ENCODE peak calls at places on chromosomes 16 and 17, in eight cellular contexts. C is GM12878, L is stomach, V is H1, Y is transverse colon, S is HepG2, Z is sigmoid colon, D is esophagus muscularis mucosa. P is an unnamed sample.

GRCh38 chr17:3835410-3836229 is 10.4 kb downstream of the NCBP3 start:
- DNase-seq in Y (no peak), L (no peak), V (no peak), S (no peak), Z (no peak), D (no peak), C (no peak), P (no peak)

GRCh38 chr16:19294156-19294649 is 8.7 kb downstream of the CLEC19A start:
- DNase-seq in L (no peak), S (no peak), Y (peak; percentile 37), D (no peak), C (peak; percentile 84), V (no peak), Z (peak; percentile 72), P (no peak)

GRCh38 chr17:82322526-82323453 is 5.4 kb upstream of the CD7 start:
- DNase-seq in L (no peak), C (no peak), Y (no peak), S (no peak), D (no peak), V (no peak), Z (no peak), P (no peak)

GRCh38 chr17:10875411-10875810 is 37.5 kb upstream of the PIRT start:
- DNase-seq in S (no peak), D (no peak), Z (no peak), C (no peak), Y (no peak), L (no peak), V (peak; percentile 78), P (no peak)

GRCh38 chr17:66191607-66192377 is at the start of gene CEP112:
- DNase-seq in D (no peak), Z (peak; percentile 78), S (peak; percentile 79), Y (peak; percentile 85), V (peak; percentile 97), C (no peak), L (peak; percentile 76), P (peak; percentile 78)

GRCh38 chr16:19582050-19582784 is 26.7 kb downstream of the VPS35L start:
- DNase-seq in Y (no peak), S (no peak), Z (no peak), V (no peak), L (no peak), C (no peak), D (no peak), P (no peak)

GRCh38 chr17:2484876-2485275 is 26.8 kb downstream of the METTL16 start:
- DNase-seq in Z (no peak), Y (no peak), S (no peak), D (no peak), C (no peak), L (no peak), V (peak; percentile 49), P (no peak)

GRCh38 chr17:75526555-75527270 is 1.2 kb downstream of the LLGL2 start:
- DNase-seq in Y (peak; percentile 82), D (no peak), S (no peak), L (peak; percentile 42), Z (no peak), C (no peak), V (peak; percentile 66), P (no peak)

GRCh38 chr16:83686726-83687125 is 121.1 kb upstream of the HSBP1 start:
- DNase-seq in Z (no peak), L (no peak), Y (no peak), D (no peak), S (no peak), C (no peak), V (no peak), P (no peak)

GRCh38 chr16:57747996-57748395 is 12.4 kb downstream of the KATNB1 start:
- DNase-seq in C (no peak), Z (no peak), V (no peak), L (no peak), Y (no peak), S (no peak), D (no peak), P (no peak)

GRCh38 chr16:14669776-14670175 is 24.3 kb downstream of the PLA2G10 start:
- DNase-seq in D (no peak), Z (no peak), L (peak; percentile 91), S (no peak), V (no peak), C (no peak), Y (peak; percentile 90), P (no peak)

GRCh38 chr16:86499889-86500707 is 10.2 kb upstream of the FOXF1 start:
- DNase-seq in L (no peak), C (no peak), S (no peak), Y (no peak), Z (peak; percentile 83), D (no peak), V (no peak), P (no peak)

GRCh38 chr16:58732545-58733247 is 1.4 kb downstream of the GOT2 start:
- DNase-seq in Z (no peak), S (no peak), D (no peak), C (no peak), L (no peak), Y (no peak), V (no peak), P (no peak)

GRCh38 chr17:55654015-55654414 is 68.6 kb downstream of the TMEM100 start:
- DNase-seq in Y (no peak), C (no peak), V (no peak), L (no peak), D (no peak), Z (no peak), S (no peak), P (no peak)

GRCh38 chr17:81057777-81058176 is 22.8 kb downstream of the BAIAP2 start:
- DNase-seq in D (no peak), V (no peak), Z (no peak), L (no peak), C (no peak), Y (no peak), S (no peak), P (no peak)

DNA sequence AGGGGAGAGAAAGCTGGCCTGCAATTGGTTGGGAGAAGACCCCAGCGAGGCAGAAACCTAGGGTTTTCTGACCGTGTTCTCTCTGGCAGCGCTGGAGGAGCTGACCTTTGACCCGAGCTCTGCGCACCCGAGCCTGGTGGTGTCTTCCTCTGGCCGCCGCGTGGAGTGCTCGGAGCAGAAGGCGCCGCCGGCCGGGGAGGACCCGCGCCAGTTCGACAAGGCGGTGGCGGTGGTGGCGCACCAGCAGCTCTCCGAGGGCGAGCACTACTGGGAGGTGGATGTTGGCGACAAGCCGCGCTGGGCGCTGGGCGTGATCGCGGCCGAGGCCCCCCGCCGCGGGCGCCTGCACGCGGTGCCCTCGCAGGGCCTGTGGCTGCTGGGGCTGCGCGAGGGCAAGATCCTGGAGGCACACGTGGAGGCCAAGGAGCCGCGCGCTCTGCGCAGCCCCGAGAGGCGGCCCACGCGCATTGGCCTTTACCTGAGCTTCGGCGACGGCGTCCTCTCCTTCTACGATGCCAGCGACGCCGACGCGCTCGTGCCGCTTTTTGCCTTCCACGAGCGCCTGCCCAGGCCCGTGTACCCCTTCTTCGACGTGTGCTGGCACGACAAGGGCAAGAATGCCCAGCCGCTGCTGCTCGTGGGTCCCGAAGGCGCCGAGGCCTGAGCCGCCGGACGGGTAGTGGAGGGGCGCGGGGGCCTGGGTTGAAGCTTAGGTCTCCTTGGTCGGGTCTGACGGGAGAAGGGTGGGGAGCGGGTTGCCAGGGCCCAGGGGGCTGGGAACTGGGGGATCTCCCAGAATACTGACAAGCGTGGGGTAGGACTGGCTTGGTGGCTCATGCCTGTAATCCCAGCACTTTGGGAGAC is 7.4 kb upstream of the PYDC1 start:
- DNase-seq in L (no peak), Z (no peak), C (no peak), V (no peak), Y (no peak), S (no peak), D (no peak), P (no peak)
- H3K4me3 ChIP-seq in L (no peak overlapping the region), Z (no peak overlapping the region), C (no peak overlapping the region), V (no peak overlapping the region), Y (no peak overlapping the region), S (no peak overlapping the region), D (no peak overlapping the region), P (no peak overlapping the region)

GRCh38 chr17:57342963-57343589 is 86.8 kb downstream of the MSI2 start:
- DNase-seq in D (no peak), L (no peak), Z (no peak), V (no peak), S (no peak), C (no peak), Y (no peak), P (no peak)
- TF ChIP-seq POLR2AphosphoS5 in D (no peak), L (no peak), Z (no peak), V (no peak), S (no peak), C (no peak), Y (no peak), P (no peak)

GRCh38 chr17:7216242-7217112 is 3.2 kb downstream of the DLG4 start:
- DNase-seq in V (no peak), Z (no peak), D (no peak), Y (no peak), L (no peak), S (no peak), C (no peak), P (no peak)

GRCh38 chr17:7215136-7215638 is 4.4 kb downstream of the DLG4 start:
- DNase-seq in C (no peak), Z (no peak), Y (no peak), D (peak; percentile 99), L (peak; percentile 91), V (no peak), S (peak; percentile 39), P (no peak)

GRCh38 chr17:7214300-7215135 is 5.1 kb downstream of the DLG4 start:
- DNase-seq in S (peak; percentile 95), Y (peak; percentile 99), Z (peak; percentile 99), C (peak; percentile 89), L (peak; percentile 98), D (peak; percentile 100), V (peak; percentile 100), P (peak; percentile 99)

GRCh38 chr17:7217113-7217987 is 2.3 kb downstream of the DLG4 start:
- DNase-seq in D (no peak), Z (peak; percentile 91), C (no peak), S (no peak), V (peak; percentile 68), L (peak; percentile 54), Y (peak; percentile 63), P (no peak)

DNA sequence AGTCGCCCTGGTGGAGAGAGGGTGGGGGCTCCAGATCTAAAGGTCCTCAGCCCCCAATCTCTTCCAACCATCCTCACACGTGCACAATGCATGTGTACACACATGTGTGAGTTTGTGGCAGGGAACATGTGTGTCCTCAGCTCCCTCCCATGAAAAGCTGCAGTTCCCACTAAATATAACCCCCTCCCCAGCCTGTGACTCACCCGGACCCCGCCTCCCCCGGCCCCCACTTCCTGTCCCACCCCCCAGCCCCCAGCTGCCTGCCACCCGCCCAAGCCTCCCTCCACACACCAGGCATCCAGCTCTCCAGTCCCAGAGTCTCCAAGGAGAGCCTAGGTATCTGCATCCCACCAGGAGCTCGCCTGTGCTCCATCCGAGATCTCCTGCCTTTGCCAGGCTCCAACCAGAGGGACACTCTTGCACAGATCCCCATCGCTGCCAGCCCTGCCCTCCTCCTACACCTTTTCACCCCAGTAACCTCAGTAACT is 3.9 kb downstream of the DLG4 start:
- DNase-seq in S (no peak), C (no peak), V (no peak), L (no peak), D (no peak), Z (no peak), Y (no peak), P (no peak)
- TF ChIP-seq EP300 in S (no peak), C (no peak), V (no peak), L (no peak), D (no peak), Z (no peak), Y (no peak), P (no peak)

DNA sequence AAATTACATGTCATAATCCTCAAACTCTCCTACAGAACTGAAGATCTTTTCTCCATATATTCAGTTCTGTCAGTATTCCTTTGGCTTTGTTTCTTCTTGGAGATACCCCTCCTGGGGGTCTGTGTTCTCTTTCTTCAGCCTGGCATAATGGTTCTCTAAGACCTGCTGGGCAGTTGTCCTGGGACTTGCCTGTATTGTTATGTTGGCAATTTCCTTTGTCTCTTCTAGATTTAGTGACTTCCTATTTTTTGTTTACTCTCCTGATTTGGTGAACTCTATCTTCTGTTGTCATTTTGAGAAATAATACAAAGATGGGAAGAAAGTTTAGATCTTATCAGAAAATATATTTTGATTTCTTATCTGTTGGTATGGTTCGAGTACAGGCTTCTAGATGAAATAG is 127.8 kb downstream of the GOSR1 start:
- DNase-seq in D (no peak), L (no peak), Z (no peak), V (no peak), S (no peak), C (no peak), Y (no peak), P (no peak)
- H3K4me3 ChIP-seq in D (no peak overlapping the region), L (no peak overlapping the region), Z (no peak overlapping the region), V (no peak overlapping the region), S (no peak overlapping the region), C (no peak overlapping the region), Y (no peak overlapping the region), P (no peak overlapping the region)